ENCODE peak calls at places on chromosomes 7 and 10, in six cellular contexts. A, D, R, F, M and U are unnamed samples.
A peak's percentile ranks its signal among the peaks of the same experiment; 100 is the strongest.

GRCh38 chr10:30467939-30468338 is 34.0 kb downstream of the MAP3K8 start:
- DNase-seq in A (no peak), D (no peak), R (no peak), F (no peak), M (no peak), U (no peak)

GRCh38 chr7:7642081-7642480 is 1.5 kb downstream of the UMAD1 start:
- DNase-seq in A (no peak), D (no peak), R (no peak), F (no peak), M (no peak), U (no peak)

GRCh38 chr10:95266674-95267095 is 24.1 kb downstream of the PDLIM1 start:
- DNase-seq in A (no peak), D (peak; percentile 91), R (no peak), F (no peak), M (no peak), U (no peak)

GRCh38 chr7:150569245-150569644 is 2.1 kb downstream of the GIMAP4 start:
- DNase-seq in A (no peak), D (no peak), R (peak; percentile 74), F (no peak), M (no peak), U (no peak)

GRCh38 chr7:142012825-142013506 is 17.3 kb downstream of the MGAM start:
- DNase-seq in A (no peak), D (no peak), R (no peak), F (no peak), M (no peak), U (peak; percentile 51)

GRCh38 chr10:17523917-17524316 is 69.5 kb upstream of the ST8SIA6 start:
- DNase-seq in A (no peak), D (no peak), R (no peak), F (no peak), M (no peak), U (no peak)

GRCh38 chr7:51587600-51587999 is 271.0 kb upstream of the COBL start:
- DNase-seq in A (no peak), D (no peak), R (no peak), F (no peak), M (no peak), U (no peak)

GRCh38 chr10:25556457-25556856 is 377.6 kb upstream of the MYO3A start:
- DNase-seq in A (no peak), D (no peak), R (no peak), F (no peak), M (no peak), U (no peak)

GRCh38 chr10:80769700-80770160 is 232.0 kb downstream of the SH2D4B start:
- DNase-seq in A (no peak), D (no peak), R (no peak), F (no peak), M (no peak), U (no peak)

GRCh38 chr7:152050547-152050971 is 25.1 kb downstream of the GALNT11 start:
- DNase-seq in A (no peak), D (no peak), R (no peak), F (no peak), M (no peak), U (no peak)

GRCh38 chr10:129728246-129728820 is 235.7 kb downstream of the EBF3 start:
- DNase-seq in A (no peak), D (no peak), R (peak; percentile 68), F (peak; percentile 16), M (no peak), U (no peak)

GRCh38 chr7:135966341-135967043 is 10.7 kb downstream of the MTPN start:
- DNase-seq in A (no peak), D (no peak), R (no peak), F (no peak), M (no peak), U (no peak)

GRCh38 chr7:29116801-29117200 is 29.5 kb downstream of the CPVL start:
- DNase-seq in A (no peak), D (no peak), R (no peak), F (no peak), M (no peak), U (no peak)

GRCh38 chr10:78362406-78363022 is 328.9 kb downstream of the RPS24 start:
- DNase-seq in A (no peak), D (no peak), R (peak; percentile 79), F (no peak), M (no peak), U (peak; percentile 54)

GRCh38 chr10:97365761-97366351 is 31.3 kb upstream of the FRAT2 start:
- DNase-seq in A (peak; percentile 85), D (no peak), R (peak; percentile 87), F (no peak), M (no peak), U (peak; percentile 64)

GRCh38 chr10:77164616-77165311 is 472.8 kb downstream of the KCNMA1 start:
- DNase-seq in A (no peak), D (no peak), R (no peak), F (no peak), M (no peak), U (no peak)

GRCh38 chr7:47415289-47416212 is 166.4 kb downstream of the TNS3 start:
- DNase-seq in A (no peak), D (no peak), R (no peak), F (no peak), M (no peak), U (no peak)

GRCh38 chr10:84140036-84140379 is 699 bp downstream of the GHITM start:
- DNase-seq in A (no peak), D (no peak), R (peak; percentile 78), F (no peak), M (no peak), U (peak; percentile 46)

GRCh38 chr10:18615618-18616017 is 35.8 kb downstream of the NSUN6 start:
- DNase-seq in A (no peak), D (no peak), R (no peak), F (no peak), M (no peak), U (no peak)

GRCh38 chr10:71229726-71230655 is 17.6 kb downstream of the UNC5B start:
- DNase-seq in A (no peak), D (no peak), R (peak; percentile 58), F (no peak), M (no peak), U (no peak)

GRCh38 chr10:33125522-33125921 is 167.5 kb upstream of the ITGB1 start:
- DNase-seq in A (no peak), D (no peak), R (no peak), F (no peak), M (no peak), U (no peak)

GRCh38 chr7:24301703-24302102 is 17.7 kb downstream of the NPY start:
- DNase-seq in A (no peak), D (no peak), R (no peak), F (no peak), M (no peak), U (no peak)

GRCh38 chr7:144134116-144134515 is 11.1 kb downstream of the OR2A14 start:
- DNase-seq in A (no peak), D (no peak), R (no peak), F (no peak), M (no peak), U (no peak)

GRCh38 chr10:80410578-80411145 is 2.3 kb downstream of the PRXL2A start:
- DNase-seq in A (no peak), D (no peak), R (no peak), F (no peak), M (no peak), U (no peak)

GRCh38 chr10:52442576-52442975 is 128.5 kb downstream of the DKK1 start:
- DNase-seq in A (no peak), D (no peak), R (no peak), F (no peak), M (no peak), U (no peak)

GRCh38 chr10:123203393-123204126 is 49.4 kb downstream of the BUB3 start:
- DNase-seq in A (no peak), D (no peak), R (no peak), F (no peak), M (no peak), U (no peak)

GRCh38 chr10:100009283-100009792 is 409 bp downstream of the DNMBP start:
- DNase-seq in A (no peak), D (no peak), R (peak; percentile 95), F (no peak), M (peak; percentile 53), U (no peak)

GRCh38 chr10:107894521-107894920 is 730.0 kb upstream of the SORCS1 start:
- DNase-seq in A (no peak), D (no peak), R (no peak), F (no peak), M (no peak), U (no peak)

GRCh38 chr10:107889101-107889500 is 724.6 kb upstream of the SORCS1 start:
- DNase-seq in A (no peak), D (no peak), R (no peak), F (no peak), M (no peak), U (no peak)
- TF ChIP-seq CTCF in A (no peak), D (no peak), R (no peak), F (no peak), M (no peak), U (no peak)

GRCh38 chr10:109732254-109732653 is 191.1 kb downstream of the XPNPEP1 start:
- DNase-seq in A (no peak), D (no peak), R (no peak), F (no peak), M (no peak), U (no peak)
- TF ChIP-seq CTCF in A (no peak), D (no peak), R (no peak), F (no peak), M (no peak), U (no peak)

DNA sequence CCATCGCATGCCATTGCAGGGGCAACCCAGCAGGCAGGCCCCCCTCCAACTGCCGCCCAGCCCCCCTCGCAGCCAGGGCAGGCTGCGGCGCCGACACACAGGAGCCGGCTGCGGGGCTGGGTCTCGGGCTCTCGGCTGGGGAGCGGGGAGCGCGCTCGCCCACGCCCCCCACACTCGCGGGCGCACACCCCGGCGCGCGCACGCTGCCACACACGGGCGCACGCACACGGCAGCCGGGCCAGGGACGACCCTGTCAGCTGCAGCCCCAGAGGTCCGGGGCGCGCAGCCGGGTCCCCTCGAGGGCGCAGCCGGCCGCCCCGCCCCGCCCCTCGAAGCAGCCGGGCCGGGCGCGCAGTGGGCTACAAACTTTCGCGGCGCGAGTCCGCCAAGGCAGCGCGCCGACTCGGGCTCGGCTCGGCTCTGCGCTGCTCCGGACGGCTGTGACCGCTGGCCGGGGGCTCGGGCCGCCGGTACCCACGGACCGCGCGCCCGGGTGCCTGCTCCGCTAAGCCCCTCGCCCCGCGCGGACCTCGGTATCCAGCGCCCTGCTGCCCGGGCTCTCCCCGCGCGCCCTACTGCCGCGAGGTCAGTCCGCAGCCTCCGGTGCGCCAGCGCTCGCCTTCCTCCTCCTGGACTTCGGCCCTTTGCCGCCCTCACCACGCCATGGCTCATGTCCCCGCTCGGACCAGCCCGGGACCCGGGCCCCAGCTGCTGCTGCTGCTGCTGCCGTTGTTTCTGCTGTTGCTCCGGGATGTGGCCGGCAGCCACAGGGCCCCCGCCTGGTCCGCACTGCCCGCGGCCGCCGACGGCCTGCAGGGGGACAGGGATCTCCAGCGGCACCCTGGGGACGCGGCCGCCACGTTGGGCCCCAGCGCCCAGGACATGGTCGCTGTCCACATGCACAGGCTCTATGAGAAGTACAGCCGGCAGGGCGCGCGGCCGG is at the start of gene GDF10:
- DNase-seq in A (no peak), D (no peak), R (no peak), F (no peak), M (peak; percentile 22), U (no peak)
- TF ChIP-seq CTCF in A (no peak), D (no peak), R (no peak), F (no peak), M (peak; percentile 46), U (no peak)

DNA sequence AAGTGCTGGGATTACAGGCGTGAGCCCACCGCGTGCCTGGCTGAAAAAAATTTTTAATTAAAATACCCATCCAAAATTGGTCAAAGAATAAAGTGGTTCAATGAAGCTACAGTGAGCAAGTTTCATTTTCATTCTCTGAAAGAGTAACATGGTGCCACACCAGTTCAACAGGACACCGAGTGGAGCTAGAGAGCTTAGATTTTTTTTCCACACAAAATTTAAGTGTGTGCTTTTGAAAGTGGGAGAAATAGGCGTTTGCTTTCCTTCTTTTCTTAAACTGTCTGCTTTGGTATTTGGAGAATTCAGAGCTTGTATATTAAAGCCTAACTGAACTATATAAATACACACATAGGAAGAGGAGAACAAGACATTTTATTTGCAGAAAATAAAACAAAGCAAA is 43.4 kb downstream of the BPGM start:
- DNase-seq in A (no peak), D (no peak), R (no peak), F (no peak), M (no peak), U (no peak)
- TF ChIP-seq CTCF in A (no peak), D (peak; percentile 66), R (peak; percentile 28), F (no peak), M (peak; percentile 69), U (no peak)